ENCODE peak calls at places on chromosomes 16 and 17, in eight cellular contexts. G, N, A, V, X, R, M and C are unnamed samples.

GRCh38 chr16:82524939-82525338 is 101.8 kb upstream of the CDH13 start:
- DNase-seq in G (no peak), N (peak), A (no peak), V (no peak), X (no peak), R (no peak), M (no peak), C (peak)

GRCh38 chr17:80799553-80800403 is 191.9 kb upstream of the CHMP6 start:
- DNase-seq in G (no peak), N (no peak), A (no peak), V (no peak), X (no peak), R (no peak), M (no peak), C (no peak)

GRCh38 chr16:1772362-1772907 is at the start of gene EME2:
- DNase-seq in G (peak), N (no peak), A (no peak), V (no peak), X (no peak), R (no peak), M (no peak), C (peak)

GRCh38 chr16:78075800-78076199 is 23.7 kb upstream of the WWOX start:
- DNase-seq in G (no peak), N (no peak), A (no peak), V (no peak), X (no peak), R (no peak), M (no peak), C (no peak)

GRCh38 chr17:75684924-75685323 is 17.8 kb downstream of the SAP30BP start:
- DNase-seq in G (peak), N (peak), A (no peak), V (no peak), X (no peak), R (peak), M (no peak), C (peak)

GRCh38 chr16:50767197-50767596 is 25.3 kb downstream of the CYLD start:
- DNase-seq in G (no peak), N (no peak), A (no peak), V (no peak), X (no peak), R (no peak), M (no peak), C (no peak)

GRCh38 chr16:19228057-19228456 is 57.5 kb upstream of the CLEC19A start:
- DNase-seq in G (no peak), N (no peak), A (no peak), V (no peak), X (no peak), R (no peak), M (no peak), C (no peak)

GRCh38 chr17:47738178-47738577 is 5.1 kb downstream of the TBX21 start:
- DNase-seq in G (no peak), N (no peak), A (no peak), V (no peak), X (no peak), R (no peak), M (no peak), C (no peak)

GRCh38 chr16:84982434-84982833 is 28.9 kb downstream of the ZDHHC7 start:
- DNase-seq in G (no peak), N (peak), A (no peak), V (no peak), X (peak), R (no peak), M (no peak), C (no peak)

GRCh38 chr16:85169333-85170065 is 57.2 kb upstream of the CIBAR2 start:
- DNase-seq in G (peak), N (no peak), A (peak), V (no peak), X (peak), R (peak), M (no peak), C (peak)

GRCh38 chr16:69620564-69620963 is 54.8 kb downstream of the NFAT5 start:
- DNase-seq in G (no peak), N (no peak), A (no peak), V (no peak), X (no peak), R (peak), M (no peak), C (no peak)

GRCh38 chr16:88628512-88628974 is 9.8 kb upstream of the IL17C start:
- DNase-seq in G (no peak), N (no peak), A (peak), V (no peak), X (peak), R (no peak), M (no peak), C (peak)